ENCODE peak calls at places on chromosomes 12 and 14, in five cellular contexts. One of them, this sample, is unnamed.
A peak's percentile ranks its signal among the peaks of the same experiment; 100 is the strongest.

GRCh38 chr12:131402781-131403396 is 308.0 kb upstream of the SFSWAP start:
- DNase-seq in neural progenitor cell: no peak
- DNase-seq in PC-3: no peak
- DNase-seq in SK-N-SH: no peak
- DNase-seq in GM23248: no peak
- DNase-seq in this sample: no peak

GRCh38 chr14:38553586-38553985 is 297.7 kb upstream of the CLEC14A start:
- DNase-seq in neural progenitor cell: no peak
- DNase-seq in PC-3: peak; percentile 36
- DNase-seq in SK-N-SH: no peak
- DNase-seq in GM23248: peak; percentile 92
- DNase-seq in this sample: no peak

GRCh38 chr14:94056579-94057308 is 24.3 kb downstream of the DDX24 start:
- DNase-seq in neural progenitor cell: no peak
- DNase-seq in PC-3: no peak
- DNase-seq in SK-N-SH: no peak
- DNase-seq in GM23248: peak; percentile 16
- DNase-seq in this sample: no peak

GRCh38 chr14:80956922-80957321 is 1.5 kb downstream of the TSHR start:
- DNase-seq in neural progenitor cell: no peak
- DNase-seq in PC-3: no peak
- DNase-seq in SK-N-SH: no peak
- DNase-seq in GM23248: no peak
- DNase-seq in this sample: no peak

GRCh38 chr14:68784298-68784910 is 8.5 kb downstream of the ZFP36L1 start:
- DNase-seq in neural progenitor cell: no peak
- DNase-seq in PC-3: peak; percentile 50
- DNase-seq in SK-N-SH: no peak
- DNase-seq in GM23248: peak; percentile 71
- DNase-seq in this sample: no peak

GRCh38 chr14:55130194-55130550 is 1.1 kb downstream of the LGALS3 start:
- DNase-seq in neural progenitor cell: no peak
- DNase-seq in PC-3: peak; percentile 97
- DNase-seq in SK-N-SH: no peak
- DNase-seq in GM23248: peak; percentile 75
- DNase-seq in this sample: peak; percentile 50

GRCh38 chr12:120562906-120563305 is 18.3 kb downstream of the POP5 start:
- DNase-seq in neural progenitor cell: no peak
- DNase-seq in PC-3: no peak
- DNase-seq in SK-N-SH: no peak
- DNase-seq in GM23248: no peak
- DNase-seq in this sample: no peak

GRCh38 chr12:120369476-120370342 is 745 bp upstream of the MSI1 start:
- DNase-seq in neural progenitor cell: peak; percentile 37
- DNase-seq in PC-3: no peak
- DNase-seq in SK-N-SH: no peak
- DNase-seq in GM23248: no peak
- DNase-seq in this sample: no peak

GRCh38 chr12:113755098-113755497 is 211.0 kb downstream of the RBM19 start:
- DNase-seq in neural progenitor cell: no peak
- DNase-seq in PC-3: no peak
- DNase-seq in SK-N-SH: no peak
- DNase-seq in GM23248: no peak
- DNase-seq in this sample: no peak

GRCh38 chr14:102782974-102783373 is 5.7 kb downstream of the TRAF3 start:
- DNase-seq in neural progenitor cell: no peak
- DNase-seq in PC-3: no peak
- DNase-seq in SK-N-SH: no peak
- DNase-seq in GM23248: no peak
- DNase-seq in this sample: no peak

GRCh38 chr12:75820848-75821578 is 210.6 kb downstream of the PHLDA1 start:
- DNase-seq in neural progenitor cell: no peak
- DNase-seq in PC-3: peak; percentile 65
- DNase-seq in SK-N-SH: no peak
- DNase-seq in GM23248: peak; percentile 97
- DNase-seq in this sample: no peak

GRCh38 chr14:75563931-75564330 is 14.5 kb upstream of the FLVCR2 start:
- DNase-seq in neural progenitor cell: no peak
- DNase-seq in PC-3: peak; percentile 34
- DNase-seq in SK-N-SH: no peak
- DNase-seq in GM23248: no peak
- DNase-seq in this sample: peak; percentile 55

GRCh38 chr14:22594156-22594716 is 3.9 kb upstream of the ABHD4 start:
- DNase-seq in neural progenitor cell: no peak
- DNase-seq in PC-3: no peak
- DNase-seq in SK-N-SH: no peak
- DNase-seq in GM23248: no peak
- DNase-seq in this sample: no peak

GRCh38 chr14:69288956-69289705 is 29.2 kb downstream of the GALNT16 start:
- DNase-seq in neural progenitor cell: no peak
- DNase-seq in PC-3: no peak
- DNase-seq in SK-N-SH: no peak
- DNase-seq in GM23248: peak; percentile 33
- DNase-seq in this sample: peak; percentile 25

GRCh38 chr14:56414231-56414630 is 165.4 kb upstream of the TMEM260 start:
- DNase-seq in neural progenitor cell: no peak
- DNase-seq in PC-3: no peak
- DNase-seq in SK-N-SH: no peak
- DNase-seq in GM23248: no peak
- DNase-seq in this sample: no peak

GRCh38 chr12:56719056-56719455 is 6.0 kb downstream of the NACA start:
- DNase-seq in neural progenitor cell: no peak
- DNase-seq in PC-3: no peak
- DNase-seq in SK-N-SH: no peak
- DNase-seq in GM23248: no peak
- DNase-seq in this sample: no peak
- H3K4me2 ChIP-seq in neural progenitor cell: peak overlapping the region; percentile 34
- H3K4me2 ChIP-seq in PC-3: no peak overlapping the region
- H3K4me2 ChIP-seq in SK-N-SH: no peak overlapping the region
- H3K4me2 ChIP-seq in GM23248: no peak overlapping the region
- H3K4me2 ChIP-seq in this sample: no peak overlapping the region

GRCh38 chr14:84871734-84872133 is 658.2 kb upstream of the FLRT2 start:
- DNase-seq in neural progenitor cell: no peak
- DNase-seq in PC-3: no peak
- DNase-seq in SK-N-SH: no peak
- DNase-seq in GM23248: no peak
- DNase-seq in this sample: no peak
- H3K9me3 ChIP-seq in neural progenitor cell: no peaks in the 10 kb centered on the region
- H3K9me3 ChIP-seq in PC-3: no peaks in the 10 kb centered on the region
- H3K9me3 ChIP-seq in SK-N-SH: no peaks in the 10 kb centered on the region
- H3K9me3 ChIP-seq in GM23248: no peaks in the 10 kb centered on the region
- H3K9me3 ChIP-seq in this sample: no peaks in the 10 kb centered on the region

DNA sequence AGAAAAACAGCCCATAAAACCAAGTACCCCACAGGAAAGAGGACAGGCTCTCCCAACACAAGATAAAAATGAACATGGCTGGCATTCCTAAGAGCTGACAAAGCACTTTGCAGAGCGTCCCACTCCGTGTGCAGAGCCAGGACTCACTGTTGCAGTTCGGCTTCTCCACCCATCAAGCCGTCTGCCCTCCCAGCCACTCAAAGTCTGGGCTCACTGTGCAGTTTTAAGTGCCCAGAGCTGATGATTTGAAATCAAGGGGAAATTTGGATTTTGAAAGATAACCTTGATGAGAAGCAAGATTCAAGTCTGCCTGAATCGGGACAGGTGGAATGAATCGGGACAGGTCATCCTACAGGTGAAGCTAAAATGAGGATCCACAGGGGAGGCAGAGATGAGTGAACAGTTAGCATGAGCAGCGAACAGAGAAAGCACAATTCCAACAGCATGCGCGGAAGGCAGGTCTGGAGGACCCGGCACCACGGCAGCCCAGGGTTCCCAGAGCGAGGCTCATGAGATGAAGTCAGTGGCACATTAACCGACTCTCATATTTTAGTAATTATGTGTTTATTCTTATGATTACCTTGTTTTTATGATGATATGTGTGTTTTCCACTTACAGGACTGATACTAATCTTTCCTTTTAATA is 39.8 kb upstream of the GPR68 start:
- DNase-seq in neural progenitor cell: no peak
- DNase-seq in PC-3: peak; percentile 78
- DNase-seq in SK-N-SH: peak; percentile 76
- DNase-seq in GM23248: peak; percentile 94
- DNase-seq in this sample: no peak
- H3F3A ChIP-seq in neural progenitor cell: peaks cover 16% of the 10 kb centered on the region
- H3F3A ChIP-seq in PC-3: no peaks in the 10 kb centered on the region
- H3F3A ChIP-seq in SK-N-SH: no peaks in the 10 kb centered on the region
- H3F3A ChIP-seq in GM23248: peaks cover 20% of the 10 kb centered on the region
- H3F3A ChIP-seq in this sample: no peaks in the 10 kb centered on the region

GRCh38 chr12:14681640-14682039 is 14.8 kb downstream of the GUCY2C start:
- DNase-seq in neural progenitor cell: no peak
- DNase-seq in PC-3: no peak
- DNase-seq in SK-N-SH: no peak
- DNase-seq in GM23248: no peak
- DNase-seq in this sample: no peak
- H3K4me2 ChIP-seq in neural progenitor cell: no peak overlapping the region
- H3K4me2 ChIP-seq in PC-3: no peak overlapping the region
- H3K4me2 ChIP-seq in SK-N-SH: no peak overlapping the region
- H3K4me2 ChIP-seq in GM23248: no peak overlapping the region
- H3K4me2 ChIP-seq in this sample: no peak overlapping the region

GRCh38 chr12:126086242-126086641 is 1021.0 kb downstream of the AACS start:
- DNase-seq in neural progenitor cell: no peak
- DNase-seq in PC-3: no peak
- DNase-seq in SK-N-SH: no peak
- DNase-seq in GM23248: no peak
- DNase-seq in this sample: no peak
- H3K9me3 ChIP-seq in neural progenitor cell: no peaks in the 10 kb centered on the region
- H3K9me3 ChIP-seq in PC-3: no peaks in the 10 kb centered on the region
- H3K9me3 ChIP-seq in SK-N-SH: no peaks in the 10 kb centered on the region
- H3K9me3 ChIP-seq in GM23248: no peaks in the 10 kb centered on the region
- H3K9me3 ChIP-seq in this sample: no peaks in the 10 kb centered on the region

DNA sequence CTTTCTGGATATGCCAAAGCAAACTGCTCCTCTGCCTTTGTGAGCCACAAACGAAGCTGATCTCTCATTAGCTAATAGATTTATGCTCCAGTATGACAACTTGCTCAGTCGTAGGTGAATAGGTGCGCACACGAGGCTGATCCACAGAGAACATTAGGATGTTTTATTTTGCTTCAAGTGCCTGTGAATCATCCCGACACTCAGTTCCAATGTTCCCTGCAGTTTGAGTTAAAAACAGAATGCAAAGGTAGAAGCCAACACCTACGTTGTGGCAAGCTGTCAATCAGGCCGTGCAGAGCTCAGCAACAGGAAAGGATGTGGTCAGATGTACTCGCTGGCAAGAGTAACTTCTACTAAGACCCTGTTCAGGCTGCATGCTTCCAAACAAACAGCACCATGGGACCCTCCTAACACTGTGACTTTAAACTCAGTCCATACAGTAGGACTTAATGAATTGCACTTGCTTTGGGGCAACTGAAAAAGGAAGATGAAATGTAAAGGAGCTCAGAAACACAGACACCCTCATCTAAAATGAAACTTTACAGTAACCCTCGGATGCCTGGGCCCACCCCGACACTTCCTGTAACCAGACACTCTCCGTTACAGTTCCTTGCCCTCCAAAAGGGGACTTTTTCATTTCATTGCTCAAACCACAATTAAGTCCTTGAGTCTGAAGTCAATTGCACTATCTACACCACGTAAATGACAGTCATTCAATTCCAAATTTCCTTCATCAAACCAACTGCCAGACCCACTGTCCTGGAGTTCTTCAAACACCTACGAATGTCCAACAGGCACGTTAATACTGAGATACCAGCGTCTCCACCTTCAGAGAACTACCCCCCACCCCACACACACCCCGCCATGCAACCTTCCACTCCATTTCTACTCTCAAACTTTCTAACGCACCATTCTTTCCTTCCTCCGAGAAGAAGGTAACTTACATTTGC is 1.6 kb downstream of the CCDC88C start:
- DNase-seq in neural progenitor cell: no peak
- DNase-seq in PC-3: peak; percentile 70
- DNase-seq in SK-N-SH: no peak
- DNase-seq in GM23248: no peak
- DNase-seq in this sample: no peak
- H3F3A ChIP-seq in neural progenitor cell: peaks cover 37% of the 10 kb centered on the region
- H3F3A ChIP-seq in PC-3: no peaks in the 10 kb centered on the region
- H3F3A ChIP-seq in SK-N-SH: peaks cover 3% of the 10 kb centered on the region
- H3F3A ChIP-seq in GM23248: peaks cover 6% of the 10 kb centered on the region
- H3F3A ChIP-seq in this sample: peaks cover 6% of the 10 kb centered on the region

GRCh38 chr12:127051139-127051538 is 1215.8 kb upstream of the TMEM132C start:
- DNase-seq in neural progenitor cell: no peak
- DNase-seq in PC-3: no peak
- DNase-seq in SK-N-SH: no peak
- DNase-seq in GM23248: no peak
- DNase-seq in this sample: no peak

GRCh38 chr12:127054531-127054930 is 1212.4 kb upstream of the TMEM132C start:
- DNase-seq in neural progenitor cell: no peak
- DNase-seq in PC-3: peak; percentile 65
- DNase-seq in SK-N-SH: no peak
- DNase-seq in GM23248: peak; percentile 52
- DNase-seq in this sample: no peak

GRCh38 chr12:127052491-127053232 is 1214.3 kb upstream of the TMEM132C start:
- DNase-seq in neural progenitor cell: no peak
- DNase-seq in PC-3: peak; percentile 99
- DNase-seq in SK-N-SH: no peak
- DNase-seq in GM23248: peak; percentile 92
- DNase-seq in this sample: peak; percentile 85
- H3K4me2 ChIP-seq in neural progenitor cell: no peak overlapping the region
- H3K4me2 ChIP-seq in PC-3: peak overlapping the region; percentile 80
- H3K4me2 ChIP-seq in SK-N-SH: no peak overlapping the region
- H3K4me2 ChIP-seq in GM23248: peak overlapping the region; percentile 9
- H3K4me2 ChIP-seq in this sample: peak overlapping the region; percentile 59

DNA sequence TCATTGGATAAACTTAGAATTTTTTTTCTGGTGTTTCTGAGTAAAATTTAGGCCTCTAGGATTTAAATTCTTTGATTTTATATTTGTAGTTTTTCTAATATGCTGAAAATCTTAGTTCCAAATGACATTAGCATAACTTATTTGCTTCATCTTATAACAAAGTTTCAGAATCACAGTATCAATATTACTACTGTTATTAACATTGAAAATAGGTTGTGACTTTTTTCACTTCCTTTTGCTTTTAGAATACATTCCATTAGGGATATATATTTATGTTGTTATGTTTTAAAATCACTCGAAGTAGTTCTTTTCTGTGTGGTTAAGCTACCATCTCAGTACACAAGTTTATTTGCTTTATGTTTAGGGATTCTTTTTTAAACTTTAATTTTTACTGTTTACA is 12.8 kb downstream of the RAB3IP start:
- DNase-seq in neural progenitor cell: no peak
- DNase-seq in PC-3: no peak
- DNase-seq in SK-N-SH: no peak
- DNase-seq in GM23248: no peak
- DNase-seq in this sample: no peak
- H3K9me3 ChIP-seq in neural progenitor cell: no peaks in the 10 kb centered on the region
- H3K9me3 ChIP-seq in PC-3: no peaks in the 10 kb centered on the region
- H3K9me3 ChIP-seq in SK-N-SH: no peaks in the 10 kb centered on the region
- H3K9me3 ChIP-seq in GM23248: no peaks in the 10 kb centered on the region
- H3K9me3 ChIP-seq in this sample: no peaks in the 10 kb centered on the region

GRCh38 chr14:21227981-21228380 is 41.3 kb downstream of the HNRNPC start:
- DNase-seq in neural progenitor cell: no peak
- DNase-seq in PC-3: no peak
- DNase-seq in SK-N-SH: no peak
- DNase-seq in GM23248: no peak
- DNase-seq in this sample: no peak
- H3F3A ChIP-seq in neural progenitor cell: peaks cover 93% of the 10 kb centered on the region
- H3F3A ChIP-seq in PC-3: peaks cover 5% of the 10 kb centered on the region
- H3F3A ChIP-seq in SK-N-SH: peaks cover 27% of the 10 kb centered on the region
- H3F3A ChIP-seq in GM23248: peaks cover 87% of the 10 kb centered on the region
- H3F3A ChIP-seq in this sample: peaks cover 98% of the 10 kb centered on the region

GRCh38 chr12:13211191-13211858 is 14.8 kb downstream of the EMP1 start:
- DNase-seq in neural progenitor cell: no peak
- DNase-seq in PC-3: peak; percentile 59
- DNase-seq in SK-N-SH: no peak
- DNase-seq in GM23248: peak; percentile 45
- DNase-seq in this sample: no peak
- H3K4me2 ChIP-seq in neural progenitor cell: no peak overlapping the region
- H3K4me2 ChIP-seq in PC-3: peak overlapping the region; percentile 28
- H3K4me2 ChIP-seq in SK-N-SH: peak overlapping the region; percentile 48
- H3K4me2 ChIP-seq in GM23248: peak overlapping the region; percentile 83
- H3K4me2 ChIP-seq in this sample: peak overlapping the region; percentile 98